ENCODE peak calls at places on chromosomes 5 and 9, in six cellular contexts. One of them, this sample, is unnamed.

GRCh38 chr5:124650960-124651662 is 95.3 kb downstream of the ZNF608 start:
- DNase-seq in progenitor cell of endocrine pancreas: no peak
- DNase-seq in bronchial epithelial cell: no peak
- DNase-seq in WTC11: no peak
- DNase-seq in brain microvascular endothelial cell: peak
- DNase-seq in adrenal gland: no peak
- DNase-seq in this sample: no peak

GRCh38 chr5:148539851-148540250 is 114.5 kb downstream of the HTR4 start:
- DNase-seq in progenitor cell of endocrine pancreas: no peak
- DNase-seq in bronchial epithelial cell: no peak
- DNase-seq in WTC11: no peak
- DNase-seq in brain microvascular endothelial cell: no peak
- DNase-seq in adrenal gland: no peak
- DNase-seq in this sample: no peak

GRCh38 chr5:131386779-131387178 is 122.9 kb downstream of the CDC42SE2 start:
- DNase-seq in progenitor cell of endocrine pancreas: no peak
- DNase-seq in bronchial epithelial cell: no peak
- DNase-seq in WTC11: no peak
- DNase-seq in brain microvascular endothelial cell: no peak
- DNase-seq in adrenal gland: no peak
- DNase-seq in this sample: no peak

GRCh38 chr9:132878695-132879064 is at the start of gene SPACA9:
- DNase-seq in progenitor cell of endocrine pancreas: peak
- DNase-seq in bronchial epithelial cell: no peak
- DNase-seq in WTC11: peak
- DNase-seq in brain microvascular endothelial cell: peak
- DNase-seq in adrenal gland: peak
- DNase-seq in this sample: peak

GRCh38 chr5:103305829-103306228 is 47.3 kb downstream of the MACIR start:
- DNase-seq in progenitor cell of endocrine pancreas: no peak
- DNase-seq in bronchial epithelial cell: no peak
- DNase-seq in WTC11: no peak
- DNase-seq in brain microvascular endothelial cell: peak
- DNase-seq in adrenal gland: no peak
- DNase-seq in this sample: no peak

GRCh38 chr9:95666096-95666784 is 149.5 kb upstream of the PTCH1 start:
- DNase-seq in progenitor cell of endocrine pancreas: no peak
- DNase-seq in bronchial epithelial cell: no peak
- DNase-seq in WTC11: no peak
- DNase-seq in brain microvascular endothelial cell: no peak
- DNase-seq in adrenal gland: no peak
- DNase-seq in this sample: no peak

GRCh38 chr5:128395073-128395472 is 143.0 kb downstream of the FBN2 start:
- DNase-seq in progenitor cell of endocrine pancreas: no peak
- DNase-seq in bronchial epithelial cell: peak
- DNase-seq in WTC11: no peak
- DNase-seq in brain microvascular endothelial cell: no peak
- DNase-seq in adrenal gland: no peak
- DNase-seq in this sample: no peak

GRCh38 chr9:80648336-80648735 is 1041.0 kb downstream of the TLE1 start:
- DNase-seq in progenitor cell of endocrine pancreas: no peak
- DNase-seq in bronchial epithelial cell: no peak
- DNase-seq in WTC11: no peak
- DNase-seq in brain microvascular endothelial cell: peak
- DNase-seq in adrenal gland: no peak
- DNase-seq in this sample: no peak

GRCh38 chr5:23763170-23763569 is 255.8 kb downstream of the PRDM9 start:
- DNase-seq in progenitor cell of endocrine pancreas: no peak
- DNase-seq in bronchial epithelial cell: no peak
- DNase-seq in WTC11: no peak
- DNase-seq in brain microvascular endothelial cell: no peak
- DNase-seq in adrenal gland: no peak
- DNase-seq in this sample: no peak

GRCh38 chr5:176692326-176692725 is 45.0 kb downstream of the TSPAN17 start:
- DNase-seq in progenitor cell of endocrine pancreas: no peak
- DNase-seq in bronchial epithelial cell: no peak
- DNase-seq in WTC11: no peak
- DNase-seq in brain microvascular endothelial cell: no peak
- DNase-seq in adrenal gland: no peak
- DNase-seq in this sample: no peak

GRCh38 chr5:120098902-120099301 is 365.2 kb upstream of the PRR16 start:
- DNase-seq in progenitor cell of endocrine pancreas: no peak
- DNase-seq in bronchial epithelial cell: no peak
- DNase-seq in WTC11: no peak
- DNase-seq in brain microvascular endothelial cell: no peak
- DNase-seq in adrenal gland: no peak
- DNase-seq in this sample: no peak

GRCh38 chr9:137046094-137046787 is at the start of gene NPDC1:
- DNase-seq in progenitor cell of endocrine pancreas: peak
- DNase-seq in bronchial epithelial cell: peak
- DNase-seq in WTC11: peak
- DNase-seq in brain microvascular endothelial cell: peak
- DNase-seq in adrenal gland: peak
- DNase-seq in this sample: peak

GRCh38 chr5:146516151-146516475 is at the start of gene GPR151:
- DNase-seq in progenitor cell of endocrine pancreas: no peak
- DNase-seq in bronchial epithelial cell: no peak
- DNase-seq in WTC11: no peak
- DNase-seq in brain microvascular endothelial cell: no peak
- DNase-seq in adrenal gland: no peak
- DNase-seq in this sample: no peak

GRCh38 chr9:92947268-92948031 is at the start of gene FGD3:
- DNase-seq in progenitor cell of endocrine pancreas: peak
- DNase-seq in bronchial epithelial cell: no peak
- DNase-seq in WTC11: no peak
- DNase-seq in brain microvascular endothelial cell: no peak
- DNase-seq in adrenal gland: no peak
- DNase-seq in this sample: peak

GRCh38 chr5:6080930-6081726 is 297.2 kb downstream of the MED10 start:
- DNase-seq in progenitor cell of endocrine pancreas: no peak
- DNase-seq in bronchial epithelial cell: peak
- DNase-seq in WTC11: no peak
- DNase-seq in brain microvascular endothelial cell: no peak
- DNase-seq in adrenal gland: no peak
- DNase-seq in this sample: no peak

GRCh38 chr5:96657068-96657467 is 5.1 kb upstream of the CAST start:
- DNase-seq in progenitor cell of endocrine pancreas: no peak
- DNase-seq in bronchial epithelial cell: peak
- DNase-seq in WTC11: no peak
- DNase-seq in brain microvascular endothelial cell: peak
- DNase-seq in adrenal gland: peak
- DNase-seq in this sample: no peak

GRCh38 chr5:171755354-171755821 is 30.2 kb upstream of the SMIM23 start:
- DNase-seq in progenitor cell of endocrine pancreas: no peak
- DNase-seq in bronchial epithelial cell: peak
- DNase-seq in WTC11: no peak
- DNase-seq in brain microvascular endothelial cell: no peak
- DNase-seq in adrenal gland: no peak
- DNase-seq in this sample: no peak

GRCh38 chr5:142235050-142235797 is 89.6 kb downstream of the SPRY4 start:
- DNase-seq in progenitor cell of endocrine pancreas: no peak
- DNase-seq in bronchial epithelial cell: peak
- DNase-seq in WTC11: peak
- DNase-seq in brain microvascular endothelial cell: no peak
- DNase-seq in adrenal gland: no peak
- DNase-seq in this sample: peak

GRCh38 chr5:97560176-97560993 is 377.3 kb upstream of the RIOK2 start:
- DNase-seq in progenitor cell of endocrine pancreas: no peak
- DNase-seq in bronchial epithelial cell: peak
- DNase-seq in WTC11: no peak
- DNase-seq in brain microvascular endothelial cell: no peak
- DNase-seq in adrenal gland: no peak
- DNase-seq in this sample: no peak

GRCh38 chr5:158135682-158136176 is 276.8 kb upstream of the CLINT1 start:
- DNase-seq in progenitor cell of endocrine pancreas: peak
- DNase-seq in bronchial epithelial cell: no peak
- DNase-seq in WTC11: peak
- DNase-seq in brain microvascular endothelial cell: no peak
- DNase-seq in adrenal gland: no peak
- DNase-seq in this sample: peak

GRCh38 chr5:86008293-86008692 is 609.4 kb upstream of the COX7C start:
- DNase-seq in progenitor cell of endocrine pancreas: no peak
- DNase-seq in bronchial epithelial cell: no peak
- DNase-seq in WTC11: no peak
- DNase-seq in brain microvascular endothelial cell: no peak
- DNase-seq in adrenal gland: no peak
- DNase-seq in this sample: no peak

GRCh38 chr5:39588176-39588575 is 163.4 kb upstream of the DAB2 start:
- DNase-seq in progenitor cell of endocrine pancreas: no peak
- DNase-seq in bronchial epithelial cell: no peak
- DNase-seq in WTC11: no peak
- DNase-seq in brain microvascular endothelial cell: no peak
- DNase-seq in adrenal gland: no peak
- DNase-seq in this sample: no peak

GRCh38 chr9:134892221-134892620 is 11.6 kb downstream of the FCN2 start:
- DNase-seq in progenitor cell of endocrine pancreas: no peak
- DNase-seq in bronchial epithelial cell: no peak
- DNase-seq in WTC11: peak
- DNase-seq in brain microvascular endothelial cell: no peak
- DNase-seq in adrenal gland: no peak
- DNase-seq in this sample: no peak

DNA sequence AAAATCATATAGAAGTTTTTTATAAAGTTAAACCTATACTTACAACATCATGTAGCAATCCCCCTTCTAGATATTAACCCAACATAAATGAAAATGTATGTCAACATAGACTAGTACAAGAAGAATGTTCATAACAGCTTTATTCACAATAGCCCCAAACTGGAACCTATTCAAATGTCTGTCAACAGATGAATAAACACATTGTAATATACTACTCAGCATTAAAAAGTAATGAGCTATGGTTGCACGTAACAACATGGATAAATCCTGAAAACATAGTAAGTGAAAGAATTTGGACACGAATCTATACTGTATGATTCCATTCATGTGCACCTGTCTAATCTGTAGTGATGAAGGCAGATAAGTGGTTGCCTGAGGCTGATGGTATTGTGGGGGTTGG is 73.9 kb downstream of the CSNK1G3 start:
- DNase-seq in progenitor cell of endocrine pancreas: no peak
- DNase-seq in bronchial epithelial cell: peak
- DNase-seq in WTC11: no peak
- DNase-seq in brain microvascular endothelial cell: no peak
- DNase-seq in adrenal gland: no peak
- DNase-seq in this sample: no peak
- TF ChIP-seq CTCF in progenitor cell of endocrine pancreas: no peak
- TF ChIP-seq CTCF in bronchial epithelial cell: no peak
- TF ChIP-seq CTCF in WTC11: no peak
- TF ChIP-seq CTCF in brain microvascular endothelial cell: no peak
- TF ChIP-seq CTCF in adrenal gland: no peak
- TF ChIP-seq CTCF in this sample: no peak

DNA sequence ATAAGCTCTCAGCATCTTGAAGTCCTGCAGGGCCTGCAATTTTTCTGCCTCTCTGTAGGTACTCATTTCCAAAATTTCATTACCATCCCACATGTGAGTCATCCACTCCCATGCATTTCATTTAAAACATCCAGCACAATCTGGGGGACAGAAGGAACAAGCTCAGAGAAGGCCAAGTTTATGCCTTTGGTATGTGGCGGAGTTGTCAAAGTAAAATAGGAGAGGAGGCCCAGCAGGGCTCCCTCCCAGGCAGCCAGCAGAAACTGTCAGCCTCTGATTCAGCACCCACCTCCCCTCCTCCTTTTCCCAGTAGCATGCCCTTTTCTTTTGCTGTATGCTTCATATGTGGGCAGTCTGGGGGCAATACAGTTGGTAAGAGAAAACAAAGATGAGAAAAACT is 126.4 kb upstream of the ZNF366 start:
- DNase-seq in progenitor cell of endocrine pancreas: no peak
- DNase-seq in bronchial epithelial cell: no peak
- DNase-seq in WTC11: no peak
- DNase-seq in brain microvascular endothelial cell: peak
- DNase-seq in adrenal gland: no peak
- DNase-seq in this sample: no peak
- TF ChIP-seq CTCF in progenitor cell of endocrine pancreas: no peak
- TF ChIP-seq CTCF in bronchial epithelial cell: no peak
- TF ChIP-seq CTCF in WTC11: no peak
- TF ChIP-seq CTCF in brain microvascular endothelial cell: no peak
- TF ChIP-seq CTCF in adrenal gland: no peak
- TF ChIP-seq CTCF in this sample: no peak

DNA sequence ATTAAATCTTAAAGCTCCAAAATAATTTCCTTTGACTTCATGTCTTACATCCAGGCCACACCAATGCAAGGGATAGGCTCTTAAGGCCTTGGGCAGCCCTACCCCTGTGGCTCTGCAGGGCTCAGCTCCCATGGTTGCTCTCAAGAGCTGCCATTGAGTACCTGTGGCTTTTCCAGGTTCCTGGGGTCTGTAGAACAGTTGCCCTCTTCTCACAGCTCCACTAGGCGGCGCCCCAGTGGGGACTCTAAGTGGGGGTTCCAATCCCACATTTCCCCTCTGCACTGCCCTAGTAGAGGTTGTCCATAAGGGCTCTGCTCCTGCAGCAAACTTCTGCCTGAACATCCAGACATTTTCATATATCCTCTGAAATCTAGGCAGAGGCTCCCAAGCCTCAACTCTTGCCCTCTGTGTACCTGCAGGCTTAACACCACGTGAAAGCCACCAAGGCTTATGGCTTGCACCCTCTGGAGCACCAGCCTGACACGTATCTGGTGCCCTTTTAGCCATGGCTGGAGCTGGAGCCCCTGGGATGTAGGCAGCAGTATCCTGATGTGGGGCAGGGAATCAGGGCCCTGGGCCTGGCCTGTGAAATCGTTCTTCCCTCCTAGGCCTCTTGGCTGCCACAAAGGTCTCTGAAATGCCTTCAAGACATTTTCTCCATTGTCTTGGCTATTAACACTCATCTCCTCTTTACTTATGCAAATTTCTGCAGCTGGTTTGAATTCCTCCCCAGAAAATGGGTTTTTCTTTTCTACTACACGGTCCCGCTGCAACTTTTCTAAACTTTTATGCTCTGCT is 185.1 kb downstream of the SMARCA2 start:
- DNase-seq in progenitor cell of endocrine pancreas: no peak
- DNase-seq in bronchial epithelial cell: no peak
- DNase-seq in WTC11: no peak
- DNase-seq in brain microvascular endothelial cell: no peak
- DNase-seq in adrenal gland: no peak
- DNase-seq in this sample: no peak
- TF ChIP-seq CTCF in progenitor cell of endocrine pancreas: no peak
- TF ChIP-seq CTCF in bronchial epithelial cell: peak
- TF ChIP-seq CTCF in WTC11: no peak
- TF ChIP-seq CTCF in brain microvascular endothelial cell: peak
- TF ChIP-seq CTCF in adrenal gland: no peak
- TF ChIP-seq CTCF in this sample: no peak

GRCh38 chr5:137825165-137825564 is 42.5 kb upstream of the MYOT start:
- DNase-seq in progenitor cell of endocrine pancreas: no peak
- DNase-seq in bronchial epithelial cell: peak
- DNase-seq in WTC11: no peak
- DNase-seq in brain microvascular endothelial cell: peak
- DNase-seq in adrenal gland: no peak
- DNase-seq in this sample: no peak

GRCh38 chr5:137826067-137826466 is 41.6 kb upstream of the MYOT start:
- DNase-seq in progenitor cell of endocrine pancreas: no peak
- DNase-seq in bronchial epithelial cell: no peak
- DNase-seq in WTC11: no peak
- DNase-seq in brain microvascular endothelial cell: no peak
- DNase-seq in adrenal gland: no peak
- DNase-seq in this sample: no peak

GRCh38 chr5:137819768-137820167 is 47.9 kb upstream of the MYOT start:
- DNase-seq in progenitor cell of endocrine pancreas: no peak
- DNase-seq in bronchial epithelial cell: no peak
- DNase-seq in WTC11: no peak
- DNase-seq in brain microvascular endothelial cell: no peak
- DNase-seq in adrenal gland: no peak
- DNase-seq in this sample: no peak

GRCh38 chr5:137822983-137823382 is 44.7 kb upstream of the MYOT start:
- DNase-seq in progenitor cell of endocrine pancreas: no peak
- DNase-seq in bronchial epithelial cell: no peak
- DNase-seq in WTC11: no peak
- DNase-seq in brain microvascular endothelial cell: no peak
- DNase-seq in adrenal gland: no peak
- DNase-seq in this sample: no peak

GRCh38 chr5:137822158-137822764 is 45.4 kb upstream of the MYOT start:
- DNase-seq in progenitor cell of endocrine pancreas: peak
- DNase-seq in bronchial epithelial cell: peak
- DNase-seq in WTC11: peak
- DNase-seq in brain microvascular endothelial cell: peak
- DNase-seq in adrenal gland: peak
- DNase-seq in this sample: peak
- TF ChIP-seq CTCF in progenitor cell of endocrine pancreas: peak
- TF ChIP-seq CTCF in bronchial epithelial cell: peak
- TF ChIP-seq CTCF in WTC11: no peak
- TF ChIP-seq CTCF in brain microvascular endothelial cell: peak
- TF ChIP-seq CTCF in adrenal gland: peak
- TF ChIP-seq CTCF in this sample: peak

This sample was measured in nephron progenitor cell.